ENCODE peak calls at places on chromosomes 4 and X, in seven cellular contexts. B is cardiac fibroblast, S is Peyer's patch, E is A549, C is prostate gland, H is aorta, F is upper lobe of right lung. W is an unnamed sample.

GRCh38 chr4:39706334-39706733 is 8.4 kb downstream of the UBE2K start:
- DNase-seq in B (peak; percentile 83), S (peak; percentile 56), E (peak; percentile 60), C (peak; percentile 14), H (peak; percentile 84), F (no peak), W (peak; percentile 38)

GRCh38 chr4:23401572-23401971 is 488.3 kb downstream of the PPARGC1A start:
- DNase-seq in B (no peak), S (no peak), E (no peak), C (no peak), H (no peak), F (no peak), W (peak; percentile 26)

GRCh38 chrX:136495043-136495442 is 2.3 kb upstream of the HTATSF1 start:
- DNase-seq in B (no peak), S (no peak), E (no peak), C (no peak), H (no peak), F (no peak), W (no peak)

GRCh38 chrX:67780694-67781109 is 236.9 kb downstream of the AR start:
- DNase-seq in B (peak; percentile 94), S (peak; percentile 54), E (peak; percentile 46), C (no peak), H (peak; percentile 86), F (peak; percentile 72), W (peak; percentile 2)

GRCh38 chr4:1887065-1887464 is 15.9 kb downstream of the NSD2 start:
- DNase-seq in B (no peak), S (no peak), E (no peak), C (no peak), H (peak; percentile 5), F (peak; percentile 8), W (no peak)

GRCh38 chr4:138919094-138919936 is 96.3 kb upstream of the NOCT start:
- DNase-seq in B (peak; percentile 72), S (peak; percentile 76), E (peak; percentile 81), C (peak; percentile 76), H (peak; percentile 92), F (peak; percentile 84), W (peak; percentile 84)

GRCh38 chr4:185542626-185543336 is 7.5 kb upstream of the PDLIM3 start:
- DNase-seq in B (peak; percentile 79), S (peak; percentile 63), E (no peak), C (no peak), H (peak; percentile 85), F (no peak), W (no peak)

GRCh38 chr4:182179105-182179504 is 64.1 kb upstream of the TENM3 start:
- DNase-seq in B (peak; percentile 42), S (no peak), E (no peak), C (no peak), H (no peak), F (no peak), W (no peak)

GRCh38 chr4:118112647-118113046 is 78.4 kb downstream of the NDST3 start:
- DNase-seq in B (peak; percentile 3), S (no peak), E (no peak), C (no peak), H (no peak), F (no peak), W (no peak)

GRCh38 chr4:86512631-86513030 is 81.5 kb upstream of the PTPN13 start:
- DNase-seq in B (no peak), S (no peak), E (no peak), C (no peak), H (no peak), F (no peak), W (peak; percentile 81)

DNA sequence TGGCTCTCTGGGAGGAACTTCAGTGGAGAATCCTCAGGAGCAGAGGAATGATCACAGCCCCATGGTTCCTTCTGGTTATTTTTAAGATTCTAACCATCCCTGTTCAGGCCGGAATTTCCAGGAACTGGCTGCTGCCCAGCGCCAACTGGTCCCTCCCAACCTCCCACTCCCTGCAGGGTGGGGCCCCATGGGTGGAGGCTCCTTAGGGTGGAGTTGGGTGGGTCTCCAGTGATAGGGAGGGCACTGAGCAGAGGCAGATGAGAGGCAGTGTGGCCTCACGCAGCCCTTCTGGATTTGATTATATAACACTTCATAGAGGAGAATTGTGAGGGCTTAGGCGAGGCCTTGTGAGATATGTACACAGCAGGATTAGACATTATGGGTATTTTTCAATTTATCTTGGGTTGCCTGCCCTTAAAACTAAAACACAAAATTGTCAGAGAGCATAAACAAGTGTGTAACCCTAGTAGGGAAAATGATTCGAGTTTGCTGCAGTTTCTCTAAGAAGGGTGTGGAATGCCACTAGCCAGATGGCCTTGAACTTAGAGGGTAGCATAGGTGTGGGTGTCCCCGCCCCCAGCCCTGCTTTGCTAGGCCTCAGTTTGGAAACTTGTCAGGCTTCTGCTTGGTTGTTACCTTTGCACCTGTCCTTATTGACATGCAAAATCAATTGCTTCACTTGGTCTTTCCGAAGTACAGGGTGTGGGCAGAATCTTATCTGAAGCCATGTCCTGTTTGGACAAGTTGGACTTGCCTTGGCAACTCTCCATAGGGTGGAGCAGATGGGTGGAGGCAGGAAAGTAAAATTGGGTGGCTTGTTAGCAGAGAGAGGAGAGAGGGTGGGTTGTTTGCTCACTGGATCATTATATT is 9.3 kb downstream of the KLF3 start:
- DNase-seq in B (peak; percentile 58), S (peak; percentile 86), E (peak; percentile 69), C (peak; percentile 72), H (peak; percentile 80), F (peak; percentile 79), W (peak; percentile 71)
- H3K4me3 ChIP-seq in B (no peak overlapping the region), S (no peak overlapping the region), E (peak overlapping the region; percentile 2), C (no peak overlapping the region), H (no peak overlapping the region), F (no peak overlapping the region), W (peak overlapping the region; percentile 46)

DNA sequence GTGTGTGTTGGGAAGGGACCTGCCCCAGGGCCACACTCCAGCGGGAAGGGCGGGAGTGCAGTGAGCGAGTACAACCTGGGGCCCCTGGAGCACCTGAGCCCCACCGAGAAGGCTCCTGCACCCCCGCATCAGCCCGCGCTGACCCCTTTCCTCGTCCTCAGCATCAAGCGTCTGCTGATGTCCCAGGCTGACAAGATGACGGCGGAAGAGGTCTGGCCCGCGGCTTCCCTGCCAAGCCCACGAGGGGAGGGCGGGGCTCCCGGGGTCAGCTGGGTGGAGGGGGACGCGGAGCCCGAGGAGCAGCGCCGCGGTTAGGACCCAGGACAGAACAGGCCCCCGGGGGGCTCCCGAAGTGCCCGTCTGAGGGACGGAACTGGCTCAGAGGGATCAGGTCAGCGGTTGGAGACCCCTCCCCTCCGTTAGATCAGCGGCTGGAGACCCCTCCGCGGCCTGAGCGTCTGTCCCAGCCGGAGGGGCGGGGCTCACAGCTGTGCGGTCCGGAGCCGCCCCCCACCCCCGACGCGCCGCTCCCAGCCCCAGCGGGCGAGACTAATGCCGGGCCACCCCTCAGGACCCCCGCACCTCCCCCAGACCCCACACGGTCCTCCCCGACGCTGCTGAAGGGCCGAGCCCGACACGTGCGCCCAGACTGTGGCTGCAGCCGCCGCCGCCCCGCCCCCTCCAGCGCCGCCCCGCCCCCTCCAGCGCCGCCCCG is 6.7 kb downstream of the MYL5 start:
- DNase-seq in B (peak; percentile 54), S (peak; percentile 92), E (peak; percentile 24), C (no peak), H (peak; percentile 87), F (peak; percentile 87), W (peak; percentile 52)
- H3K4me3 ChIP-seq in B (peak overlapping the region; percentile 35), S (peak overlapping the region; percentile 68), E (peak overlapping the region; percentile 53), C (peak overlapping the region; percentile 37), H (no peak overlapping the region), F (peak overlapping the region; percentile 60), W (peak overlapping the region; percentile 62)

GRCh38 chr4:89284828-89285227 is 22.8 kb downstream of the GPRIN3 start:
- DNase-seq in B (no peak), S (no peak), E (peak; percentile 72), C (no peak), H (no peak), F (no peak), W (no peak)

GRCh38 chr4:89279385-89279784 is 28.2 kb downstream of the GPRIN3 start:
- DNase-seq in B (no peak), S (no peak), E (no peak), C (no peak), H (no peak), F (no peak), W (no peak)

GRCh38 chr4:89283975-89284556 is 23.5 kb downstream of the GPRIN3 start:
- DNase-seq in B (no peak), S (no peak), E (no peak), C (no peak), H (no peak), F (no peak), W (no peak)

GRCh38 chr4:89285735-89286134 is 21.9 kb downstream of the GPRIN3 start:
- DNase-seq in B (no peak), S (no peak), E (no peak), C (no peak), H (no peak), F (no peak), W (no peak)

GRCh38 chr4:89283226-89283974 is 24.2 kb downstream of the GPRIN3 start:
- DNase-seq in B (no peak), S (peak; percentile 70), E (peak; percentile 74), C (no peak), H (no peak), F (no peak), W (peak; percentile 22)
- H3K4me3 ChIP-seq in B (no peak overlapping the region), S (no peak overlapping the region), E (no peak overlapping the region), C (no peak overlapping the region), H (no peak overlapping the region), F (no peak overlapping the region), W (no peak overlapping the region)

GRCh38 chr4:74970577-74970976 is 37.7 kb downstream of the PARM1 start:
- DNase-seq in B (no peak), S (no peak), E (no peak), C (no peak), H (no peak), F (no peak), W (no peak)

GRCh38 chr4:74968456-74969164 is 35.7 kb downstream of the PARM1 start:
- DNase-seq in B (no peak), S (no peak), E (no peak), C (no peak), H (no peak), F (no peak), W (no peak)

GRCh38 chr4:74967324-74967723 is 34.4 kb downstream of the PARM1 start:
- DNase-seq in B (no peak), S (no peak), E (no peak), C (peak; percentile 60), H (no peak), F (no peak), W (no peak)

GRCh38 chr4:74975082-74975481 is 42.2 kb downstream of the PARM1 start:
- DNase-seq in B (no peak), S (no peak), E (no peak), C (no peak), H (no peak), F (no peak), W (no peak)

DNA sequence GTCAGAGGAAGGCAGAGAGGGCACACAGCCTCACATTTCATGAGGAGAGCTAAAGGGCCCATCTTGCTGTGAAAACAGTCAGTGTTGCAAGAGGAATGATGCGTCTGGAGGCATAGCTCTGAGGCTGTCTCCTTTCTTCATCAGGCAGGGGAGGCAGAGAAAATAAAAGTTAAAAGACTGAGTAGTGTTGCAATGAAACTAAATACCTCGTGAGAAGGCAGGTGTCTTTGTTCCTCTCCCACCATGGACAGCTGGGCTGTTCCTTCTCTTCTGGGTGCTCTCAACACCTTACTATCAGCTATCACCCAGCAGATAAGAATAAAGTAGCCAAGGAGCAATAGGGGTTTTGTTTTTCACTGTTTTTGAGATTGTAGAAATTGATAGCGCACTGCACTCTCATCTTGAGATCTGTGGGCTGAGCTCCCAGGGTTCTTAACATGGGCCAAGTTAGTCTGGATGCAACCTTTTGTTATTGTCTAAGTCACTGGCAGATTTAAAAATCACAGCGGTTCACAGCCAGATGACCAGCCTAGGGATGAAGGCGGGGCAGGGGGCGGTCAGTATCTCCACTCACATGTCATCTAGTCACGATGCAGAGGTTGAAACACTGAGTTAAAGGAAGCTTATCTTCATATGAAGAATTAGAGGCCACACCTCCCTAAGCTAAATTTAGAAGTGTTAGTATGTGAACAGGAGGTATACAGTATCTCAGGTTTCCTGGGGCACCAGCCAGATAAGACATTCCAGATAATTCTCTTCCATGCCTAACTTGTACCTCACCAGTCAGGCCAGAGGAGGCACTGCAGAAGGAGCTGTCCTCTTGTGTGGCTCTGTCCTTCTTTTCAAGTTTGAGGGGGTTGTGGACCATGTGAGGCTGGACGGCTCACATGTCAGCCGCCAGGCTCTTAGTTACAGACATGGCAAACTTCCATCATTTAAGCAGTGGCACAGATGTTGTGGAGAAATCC is 36.9 kb downstream of the PARM1 start:
- DNase-seq in B (peak; percentile 2), S (no peak), E (peak; percentile 1), C (no peak), H (no peak), F (no peak), W (no peak)
- H3K4me3 ChIP-seq in B (no peak overlapping the region), S (no peak overlapping the region), E (no peak overlapping the region), C (no peak overlapping the region), H (no peak overlapping the region), F (no peak overlapping the region), W (no peak overlapping the region)

W was measured in PC-3.